ENCODE peak calls at places on chromosome 3, in ten cellular contexts. U, P, L, M, H, B, A, N, O and S are unnamed samples. For H3K9me3, the result is how much of the 10 kb centered on the place peaks cover.

GRCh38 chr3:29186131-29186599 is 94.7 kb upstream of the RBMS3 start:
- DNase-seq in U (no peak), P (no peak), L (no peak), M (no peak), H (no peak), B (peak), A (peak), N (no peak), O (no peak), S (no peak)

GRCh38 chr3:30614943-30615342 is 8.5 kb downstream of the TGFBR2 start:
- DNase-seq in U (no peak), P (no peak), L (no peak), M (no peak), H (no peak), B (no peak), A (no peak), N (peak), O (no peak), S (no peak)

GRCh38 chr3:150299221-150299620 is 108.9 kb upstream of the TSC22D2 start:
- DNase-seq in U (no peak), P (no peak), L (no peak), M (peak), H (no peak), B (no peak), A (no peak), N (no peak), O (no peak), S (no peak)

GRCh38 chr3:55858302-55858701 is 371.2 kb upstream of the WNT5A start:
- DNase-seq in U (no peak), P (no peak), L (no peak), M (no peak), H (no peak), B (no peak), A (no peak), N (peak), O (no peak), S (no peak)

GRCh38 chr3:58529516-58530353 is 7.3 kb downstream of the ACOX2 start:
- DNase-seq in U (no peak), P (peak), L (peak), M (peak), H (no peak), B (no peak), A (no peak), N (peak), O (no peak), S (peak)

GRCh38 chr3:73614385-73614784 is 10.4 kb downstream of the PDZRN3 start:
- DNase-seq in U (peak), P (no peak), L (no peak), M (no peak), H (peak), B (peak), A (no peak), N (peak), O (peak), S (peak)

GRCh38 chr3:102180291-102180931 is 254.4 kb upstream of the ZPLD1 start:
- DNase-seq in U (no peak), P (no peak), L (no peak), M (no peak), H (no peak), B (peak), A (peak), N (peak), O (peak), S (no peak)

GRCh38 chr3:16836505-16837237 is 48.1 kb upstream of the PLCL2 start:
- DNase-seq in U (no peak), P (no peak), L (no peak), M (no peak), H (no peak), B (no peak), A (no peak), N (no peak), O (no peak), S (no peak)

GRCh38 chr3:53312832-53313231 is 34.5 kb downstream of the DCP1A start:
- DNase-seq in U (no peak), P (peak), L (no peak), M (no peak), H (no peak), B (no peak), A (no peak), N (no peak), O (no peak), S (no peak)

GRCh38 chr3:72892081-72892763 is 4.4 kb downstream of the GXYLT2 start:
- DNase-seq in U (peak), P (peak), L (peak), M (no peak), H (no peak), B (peak), A (peak), N (no peak), O (no peak), S (peak)

GRCh38 chr3:54577313-54577712 is 350.5 kb downstream of the LRTM1 start:
- DNase-seq in U (no peak), P (no peak), L (no peak), M (no peak), H (no peak), B (no peak), A (no peak), N (no peak), O (no peak), S (no peak)

GRCh38 chr3:160403028-160403545 is 3.6 kb downstream of the SMC4 start:
- DNase-seq in U (no peak), P (no peak), L (no peak), M (no peak), H (no peak), B (peak), A (no peak), N (no peak), O (no peak), S (no peak)

GRCh38 chr3:189186093-189186492 is 14.3 kb downstream of the TPRG1 start:
- DNase-seq in U (no peak), P (no peak), L (no peak), M (no peak), H (peak), B (peak), A (no peak), N (peak), O (peak), S (peak)

GRCh38 chr3:10949197-10949596 is 43.4 kb upstream of the SLC6A1 start:
- DNase-seq in U (no peak), P (no peak), L (no peak), M (no peak), H (no peak), B (no peak), A (no peak), N (no peak), O (no peak), S (no peak)

GRCh38 chr3:156664285-156665178 is 9.9 kb upstream of the TIPARP start:
- DNase-seq in U (no peak), P (no peak), L (no peak), M (no peak), H (no peak), B (no peak), A (no peak), N (peak), O (no peak), S (no peak)

GRCh38 chr3:14096742-14097141 is 27.9 kb downstream of the CHCHD4 start:
- DNase-seq in U (no peak), P (no peak), L (no peak), M (no peak), H (no peak), B (no peak), A (no peak), N (no peak), O (no peak), S (no peak)

GRCh38 chr3:98565237-98565643 is 28.2 kb downstream of the CPOX start:
- DNase-seq in U (no peak), P (no peak), L (no peak), M (no peak), H (no peak), B (no peak), A (no peak), N (no peak), O (no peak), S (no peak)

GRCh38 chr3:84600703-84601225 is 358.0 kb upstream of the CADM2 start:
- DNase-seq in U (no peak), P (no peak), L (no peak), M (no peak), H (no peak), B (no peak), A (no peak), N (no peak), O (no peak), S (no peak)

GRCh38 chr3:194801378-194802124 is 115.9 kb downstream of the FAM43A start:
- DNase-seq in U (no peak), P (no peak), L (no peak), M (peak), H (no peak), B (no peak), A (no peak), N (no peak), O (no peak), S (no peak)

GRCh38 chr3:146177072-146177936 is 16.3 kb upstream of the PLOD2 start:
- DNase-seq in U (peak), P (no peak), L (no peak), M (no peak), H (no peak), B (no peak), A (no peak), N (peak), O (peak), S (peak)

GRCh38 chr3:193928354-193929209 is 207.4 kb upstream of the HES1 start:
- DNase-seq in U (no peak), P (no peak), L (no peak), M (no peak), H (no peak), B (no peak), A (peak), N (no peak), O (no peak), S (no peak)

GRCh38 chr3:27293954-27294353 is 75.2 kb downstream of the NEK10 start:
- DNase-seq in U (no peak), P (no peak), L (no peak), M (no peak), H (no peak), B (peak), A (no peak), N (no peak), O (no peak), S (no peak)

GRCh38 chr3:38696034-38696433 is 46.5 kb upstream of the SCN5A start:
- DNase-seq in U (no peak), P (no peak), L (no peak), M (no peak), H (no peak), B (no peak), A (no peak), N (no peak), O (no peak), S (no peak)

GRCh38 chr3:41137686-41138111 is 61.6 kb upstream of the CTNNB1 start:
- DNase-seq in U (no peak), P (no peak), L (no peak), M (no peak), H (no peak), B (no peak), A (no peak), N (peak), O (no peak), S (no peak)

GRCh38 chr3:110868106-110868505 is 203.5 kb upstream of the NECTIN3 start:
- DNase-seq in U (no peak), P (no peak), L (no peak), M (no peak), H (no peak), B (no peak), A (no peak), N (no peak), O (no peak), S (no peak)

GRCh38 chr3:5231536-5231935 is 44.0 kb downstream of the EDEM1 start:
- DNase-seq in U (no peak), P (no peak), L (no peak), M (no peak), H (no peak), B (no peak), A (no peak), N (no peak), O (no peak), S (no peak)

GRCh38 chr3:13795816-13796215 is 84.1 kb downstream of the WNT7A start:
- DNase-seq in U (no peak), P (no peak), L (no peak), M (no peak), H (no peak), B (no peak), A (no peak), N (no peak), O (no peak), S (no peak)

GRCh38 chr3:43949594-43949993 is 258.9 kb downstream of the ABHD5 start:
- DNase-seq in U (no peak), P (no peak), L (no peak), M (no peak), H (no peak), B (no peak), A (no peak), N (no peak), O (no peak), S (no peak)
- H3K9me3 ChIP-seq in U (under half), P (under half), L (under half), M (under half), H (under half), B (under half), A (under half), N (under half), O (under half), S (under half)

GRCh38 chr3:196517919-196518318 is 2.8 kb upstream of the SMCO1 start:
- DNase-seq in U (no peak), P (no peak), L (no peak), M (no peak), H (peak), B (no peak), A (peak), N (no peak), O (no peak), S (no peak)

GRCh38 chr3:196517142-196517808 is 2.1 kb upstream of the SMCO1 start:
- DNase-seq in U (no peak), P (no peak), L (no peak), M (no peak), H (no peak), B (no peak), A (no peak), N (no peak), O (no peak), S (no peak)

GRCh38 chr3:196519738-196520122 is 4.6 kb upstream of the SMCO1 start:
- DNase-seq in U (no peak), P (no peak), L (peak), M (peak), H (no peak), B (no peak), A (no peak), N (no peak), O (no peak), S (no peak)

GRCh38 chr3:196514913-196515621 is at the start of gene SMCO1:
- DNase-seq in U (no peak), P (no peak), L (no peak), M (no peak), H (no peak), B (no peak), A (no peak), N (no peak), O (no peak), S (no peak)

GRCh38 chr3:196518999-196519737 is 4.0 kb upstream of the SMCO1 start:
- DNase-seq in U (peak), P (peak), L (peak), M (peak), H (peak), B (peak), A (peak), N (peak), O (peak), S (peak)
- H3K9me3 ChIP-seq in U (under half), P (under half), L (under half), M (half or more), H (under half), B (under half), A (under half), N (under half), O (under half), S (under half)

GRCh38 chr3:33699275-33699674 is 18.8 kb downstream of the CLASP2 start:
- DNase-seq in U (no peak), P (no peak), L (no peak), M (no peak), H (no peak), B (no peak), A (no peak), N (no peak), O (no peak), S (no peak)
- H3K9me3 ChIP-seq in U (under half), P (under half), L (under half), M (half or more), H (under half), B (under half), A (under half), N (under half), O (under half), S (under half)

GRCh38 chr3:196792771-196793170 is 53.1 kb downstream of the PAK2 start:
- DNase-seq in U (no peak), P (peak), L (no peak), M (peak), H (no peak), B (no peak), A (no peak), N (peak), O (no peak), S (no peak)
- H3K9me3 ChIP-seq in U (under half), P (under half), L (under half), M (under half), H (under half), B (under half), A (under half), N (under half), O (under half), S (under half)

GRCh38 chr3:31654998-31655397 is 122.3 kb downstream of the STT3B start:
- DNase-seq in U (no peak), P (no peak), L (no peak), M (no peak), H (no peak), B (no peak), A (no peak), N (no peak), O (no peak), S (no peak)
- H3K9me3 ChIP-seq in U (under half), P (under half), L (half or more), M (half or more), H (under half), B (under half), A (half or more), N (under half), O (under half), S (half or more)

GRCh38 chr3:93907132-93907531 is 66.6 kb downstream of the PROS1 start:
- DNase-seq in U (no peak), P (no peak), L (no peak), M (no peak), H (no peak), B (no peak), A (no peak), N (no peak), O (no peak), S (no peak)

GRCh38 chr3:93906245-93906644 is 67.5 kb downstream of the PROS1 start:
- DNase-seq in U (no peak), P (no peak), L (peak), M (no peak), H (no peak), B (no peak), A (peak), N (no peak), O (peak), S (no peak)

GRCh38 chr3:93910085-93910484 is 63.6 kb downstream of the PROS1 start:
- DNase-seq in U (no peak), P (no peak), L (no peak), M (no peak), H (no peak), B (peak), A (no peak), N (no peak), O (no peak), S (no peak)

GRCh38 chr3:93904568-93904967 is 69.1 kb downstream of the PROS1 start:
- DNase-seq in U (no peak), P (no peak), L (no peak), M (no peak), H (no peak), B (no peak), A (no peak), N (no peak), O (no peak), S (no peak)
- H3K9me3 ChIP-seq in U (under half), P (under half), L (under half), M (under half), H (under half), B (under half), A (under half), N (under half), O (under half), S (under half)

GRCh38 chr3:44722103-44722401 is 7.4 kb upstream of the ZNF501 start:
- DNase-seq in U (no peak), P (no peak), L (no peak), M (no peak), H (no peak), B (peak), A (no peak), N (no peak), O (no peak), S (no peak)

DNA sequence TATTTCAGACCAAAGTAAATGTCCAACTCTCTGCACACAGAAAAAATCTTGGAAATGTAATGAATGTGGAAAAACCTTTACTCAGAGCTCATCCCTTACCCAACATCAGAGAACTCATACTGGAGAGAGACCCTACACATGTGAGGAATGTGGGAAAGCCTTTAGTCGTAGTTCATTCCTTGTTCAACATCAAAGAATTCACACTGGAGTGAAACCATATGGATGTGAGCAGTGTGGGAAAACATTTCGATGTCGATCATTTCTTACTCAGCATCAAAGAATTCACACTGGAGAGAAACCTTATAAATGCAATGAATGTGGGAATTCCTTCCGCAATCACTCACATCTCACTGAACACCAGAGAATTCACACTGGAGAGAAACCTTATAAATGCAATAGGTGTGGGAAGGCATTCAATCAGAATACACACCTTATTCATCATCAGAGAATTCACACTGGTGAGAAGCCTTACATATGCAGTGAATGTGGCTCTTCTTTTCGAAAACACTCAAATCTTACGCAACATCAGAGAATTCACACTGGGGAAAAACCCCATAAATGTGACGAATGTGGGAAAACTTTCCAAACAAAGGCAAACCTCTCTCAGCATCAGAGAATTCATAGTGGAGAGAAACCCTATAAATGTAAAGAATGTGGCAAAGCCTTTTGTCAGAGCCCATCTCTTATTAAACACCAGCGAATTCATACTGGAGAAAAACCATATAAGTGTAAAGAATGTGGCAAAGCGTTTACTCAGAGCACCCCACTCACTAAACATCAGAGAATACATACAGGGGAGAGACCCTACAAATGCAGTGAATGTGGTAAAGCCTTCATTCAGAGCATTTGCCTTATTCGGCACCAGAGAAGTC is 8.0 kb upstream of the ZNF501 start:
- DNase-seq in U (no peak), P (no peak), L (no peak), M (no peak), H (no peak), B (peak), A (no peak), N (no peak), O (no peak), S (no peak)
- H3K9me3 ChIP-seq in U (under half), P (half or more), L (half or more), M (half or more), H (under half), B (under half), A (under half), N (under half), O (half or more), S (under half)